ENCODE peak calls at places on chromosome X, in seven cellular contexts. Q is suprapubic skin, W is A549, L is uterus, A is tibial nerve, T is body of pancreas, D is GM12891. U is an unnamed sample.

GRCh38 chrX:116111934-116112595 is 58.5 kb upstream of the AGTR2 start:
- DNase-seq in Q (no peak), W (no peak), L (no peak), A (no peak), T (no peak), D (no peak), U (no peak)

GRCh38 chrX:12977761-12978204 is 2.9 kb downstream of the TMSB4X start:
- DNase-seq in Q (no peak), W (no peak), L (no peak), A (no peak), T (no peak), D (no peak), U (no peak)

GRCh38 chrX:27918799-27919198 is 62.5 kb downstream of the DCAF8L1 start:
- DNase-seq in Q (no peak), W (no peak), L (no peak), A (no peak), T (peak), D (no peak), U (no peak)

GRCh38 chrX:123859409-123859827 is 435 bp upstream of the XIAP start:
- DNase-seq in Q (no peak), W (no peak), L (peak), A (peak), T (no peak), D (no peak), U (no peak)

GRCh38 chrX:10486373-10486772 is 134.0 kb downstream of the MID1 start:
- DNase-seq in Q (no peak), W (no peak), L (peak), A (peak), T (no peak), D (no peak), U (peak)

GRCh38 chrX:150363561-150364346 is 637 bp downstream of the MAMLD1 start:
- DNase-seq in Q (no peak), W (peak), L (no peak), A (no peak), T (peak), D (no peak), U (no peak)

GRCh38 chrX:148600131-148600530 is 99.7 kb downstream of the AFF2 start:
- DNase-seq in Q (no peak), W (no peak), L (no peak), A (no peak), T (no peak), D (no peak), U (no peak)

GRCh38 chrX:17692709-17693346 is 44.5 kb upstream of the SCML1 start:
- DNase-seq in Q (no peak), W (no peak), L (no peak), A (no peak), T (no peak), D (no peak), U (no peak)

GRCh38 chrX:120308959-120309872 is 2.0 kb downstream of the TMEM255A start:
- DNase-seq in Q (no peak), W (peak), L (peak), A (peak), T (peak), D (no peak), U (peak)

GRCh38 chrX:155056471-155056870 is 14.5 kb downstream of the CMC4 start:
- DNase-seq in Q (no peak), W (no peak), L (no peak), A (no peak), T (no peak), D (no peak), U (no peak)

GRCh38 chrX:10381218-10381617 is 224.4 kb downstream of the CLCN4 start:
- DNase-seq in Q (no peak), W (no peak), L (no peak), A (no peak), T (no peak), D (no peak), U (no peak)

GRCh38 chrX:136497556-136498048 is at the start of gene HTATSF1:
- DNase-seq in Q (no peak), W (peak), L (no peak), A (no peak), T (no peak), D (no peak), U (peak)

GRCh38 chrX:81857192-81857591 is 655.3 kb downstream of the SH3BGRL start:
- DNase-seq in Q (no peak), W (no peak), L (no peak), A (no peak), T (no peak), D (no peak), U (no peak)

GRCh38 chrX:100819534-100819836 is 706 bp upstream of the CSTF2 start:
- DNase-seq in Q (no peak), W (no peak), L (peak), A (no peak), T (no peak), D (no peak), U (no peak)

GRCh38 chrX:135985123-135985973 is at the start of gene SLC9A6:
- DNase-seq in Q (peak), W (peak), L (peak), A (peak), T (peak), D (peak), U (peak)

GRCh38 chrX:136754641-136755040 is 26.1 kb downstream of the ARHGEF6 start:
- DNase-seq in Q (no peak), W (no peak), L (no peak), A (no peak), T (peak), D (no peak), U (peak)

GRCh38 chrX:83508006-83508405 is at the start of gene POU3F4:
- DNase-seq in Q (no peak), W (no peak), L (no peak), A (no peak), T (peak), D (no peak), U (no peak)

GRCh38 chrX:119067023-119067739 is 5.6 kb upstream of the CT47C1 start:
- DNase-seq in Q (no peak), W (peak), L (peak), A (peak), T (peak), D (no peak), U (no peak)

GRCh38 chrX:68832101-68832416 is 3.2 kb downstream of the EFNB1 start:
- DNase-seq in Q (peak), W (no peak), L (peak), A (no peak), T (peak), D (peak), U (no peak)

GRCh38 chrX:101957174-101957573 is 25.3 kb upstream of the ZMAT1 start:
- DNase-seq in Q (no peak), W (no peak), L (no peak), A (no peak), T (no peak), D (no peak), U (no peak)

GRCh38 chrX:68196939-68197791 is 236.1 kb downstream of the OPHN1 start:
- DNase-seq in Q (no peak), W (peak), L (peak), A (peak), T (peak), D (no peak), U (peak)

GRCh38 chrX:9785944-9786741 is at the start of gene SHROOM2:
- DNase-seq in Q (no peak), W (no peak), L (no peak), A (no peak), T (peak), D (no peak), U (no peak)

GRCh38 chrX:46957299-46957698 is 45.1 kb downstream of the JADE3 start:
- DNase-seq in Q (no peak), W (no peak), L (no peak), A (peak), T (no peak), D (no peak), U (no peak)

GRCh38 chrX:12153741-12154140 is 15.5 kb downstream of the FRMPD4 start:
- DNase-seq in Q (no peak), W (no peak), L (no peak), A (no peak), T (no peak), D (no peak), U (no peak)

GRCh38 chrX:151708821-151709220 is 7.0 kb upstream of the FATE1 start:
- DNase-seq in Q (no peak), W (no peak), L (no peak), A (no peak), T (no peak), D (no peak), U (peak)

GRCh38 chrX:23901065-23901464 is 6.7 kb downstream of the APOO start:
- DNase-seq in Q (no peak), W (peak), L (no peak), A (no peak), T (peak), D (no peak), U (no peak)

GRCh38 chrX:80879143-80879542 is 69.5 kb upstream of the BRWD3 start:
- DNase-seq in Q (no peak), W (no peak), L (no peak), A (peak), T (peak), D (no peak), U (no peak)

GRCh38 chrX:39762266-39762841 is 335.4 kb downstream of the BCOR start:
- DNase-seq in Q (no peak), W (no peak), L (no peak), A (no peak), T (no peak), D (no peak), U (no peak)

GRCh38 chrX:64850371-64851082 is 125.7 kb downstream of the ZC4H2 start:
- DNase-seq in Q (no peak), W (no peak), L (no peak), A (no peak), T (no peak), D (no peak), U (no peak)

GRCh38 chrX:12548746-12549145 is 242.5 kb upstream of the PRPS2 start:
- DNase-seq in Q (no peak), W (no peak), L (no peak), A (no peak), T (no peak), D (no peak), U (no peak)

GRCh38 chrX:136781180-136781797 is 557 bp upstream of the ARHGEF6 start:
- DNase-seq in Q (no peak), W (no peak), L (no peak), A (no peak), T (no peak), D (no peak), U (no peak)

GRCh38 chrX:149758068-149758714 is 15.7 kb upstream of the HSFX1 start:
- DNase-seq in Q (no peak), W (no peak), L (no peak), A (no peak), T (no peak), D (no peak), U (peak)

GRCh38 chrX:9394212-9394611 is 70.6 kb upstream of the TBL1X start:
- DNase-seq in Q (no peak), W (no peak), L (no peak), A (no peak), T (no peak), D (no peak), U (peak)

GRCh38 chrX:130118396-130118795 is 8.1 kb upstream of the ELF4 start:
- DNase-seq in Q (no peak), W (no peak), L (peak), A (no peak), T (no peak), D (no peak), U (no peak)

GRCh38 chrX:131843996-131844395 is 179.1 kb upstream of the STK26 start:
- DNase-seq in Q (no peak), W (no peak), L (no peak), A (no peak), T (no peak), D (no peak), U (no peak)

GRCh38 chrX:142084611-142085010 is 120.5 kb downstream of the MAGEC2 start:
- DNase-seq in Q (no peak), W (no peak), L (no peak), A (no peak), T (no peak), D (no peak), U (no peak)

GRCh38 chrX:153928846-153929245 is 2.8 kb upstream of the ARHGAP4 start:
- DNase-seq in Q (no peak), W (no peak), L (no peak), A (no peak), T (no peak), D (no peak), U (no peak)

GRCh38 chrX:153927686-153927935 is 1.5 kb upstream of the ARHGAP4 start:
- DNase-seq in Q (no peak), W (peak), L (no peak), A (no peak), T (no peak), D (no peak), U (no peak)

GRCh38 chrX:153929576-153929975 is 3.5 kb upstream of the ARHGAP4 start:
- DNase-seq in Q (no peak), W (no peak), L (no peak), A (no peak), T (no peak), D (no peak), U (no peak)

GRCh38 chrX:153926863-153927685 is 1.0 kb upstream of the ARHGAP4 start:
- DNase-seq in Q (no peak), W (no peak), L (no peak), A (peak), T (peak), D (peak), U (no peak)

DNA sequence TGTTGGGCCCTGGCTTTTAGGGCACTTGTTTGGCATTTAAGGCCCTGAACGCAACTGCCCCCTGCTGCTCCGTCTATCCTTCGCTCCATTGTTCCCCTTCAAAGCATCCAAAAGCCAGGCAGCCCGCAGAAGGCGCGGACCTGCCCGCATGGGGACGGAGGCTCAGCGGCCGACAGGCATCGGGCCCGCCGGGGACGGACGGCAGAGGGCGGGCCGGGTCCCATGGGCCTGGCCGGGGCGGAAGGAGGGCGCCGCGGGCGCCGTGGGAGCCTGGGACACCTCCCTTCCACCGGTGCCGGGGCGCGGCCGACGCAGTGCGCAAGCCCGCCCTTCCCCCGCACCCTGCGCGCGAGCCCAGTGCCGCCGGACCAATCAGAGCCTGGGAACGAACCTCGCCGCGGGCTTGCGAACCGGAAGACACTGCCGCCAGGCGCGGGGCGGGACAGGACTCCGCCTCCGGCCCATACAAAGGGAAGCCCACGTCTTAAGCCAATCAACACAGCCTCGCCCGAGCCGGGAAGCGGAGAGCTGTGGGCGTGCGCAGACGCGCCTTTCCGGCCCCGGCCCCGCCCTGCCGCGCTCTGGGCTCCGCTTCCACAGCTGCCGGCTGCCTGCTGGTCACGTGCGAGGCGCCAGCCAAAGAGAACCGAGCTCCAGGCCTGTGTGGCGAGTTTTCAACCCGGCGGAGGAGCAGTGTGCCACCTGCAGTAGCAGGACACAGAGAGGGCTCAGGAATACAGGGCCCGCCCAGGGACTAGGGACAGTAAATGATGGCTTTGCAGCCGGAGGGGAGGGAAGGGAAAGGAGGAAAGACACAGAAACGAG is 2.1 kb upstream of the ARHGAP4 start:
- DNase-seq in Q (peak), W (peak), L (peak), A (peak), T (peak), D (peak), U (peak)
- TF ChIP-seq POLR2A in Q (peak), W (peak), L (peak), A (peak), T (peak), D (peak), U (no peak)

GRCh38 chrX:44542567-44543325 is at the start of gene FUNDC1:
- DNase-seq in Q (peak), W (peak), L (peak), A (peak), T (peak), D (peak), U (peak)
- TF ChIP-seq POLR2A in Q (peak), W (peak), L (peak), A (no peak), T (peak), D (peak), U (no peak)

GRCh38 chrX:49269010-49269767 is 404 bp upstream of the PPP1R3F start:
- DNase-seq in Q (peak), W (peak), L (peak), A (peak), T (peak), D (peak), U (peak)
- TF ChIP-seq POLR2A in Q (no peak), W (peak), L (peak), A (peak), T (no peak), D (peak), U (no peak)

GRCh38 chrX:109732780-109733657 is at the start of gene ACSL4:
- DNase-seq in Q (peak), W (peak), L (peak), A (peak), T (peak), D (peak), U (peak)
- TF ChIP-seq POLR2A in Q (peak), W (no peak), L (peak), A (peak), T (peak), D (peak), U (no peak)

DNA sequence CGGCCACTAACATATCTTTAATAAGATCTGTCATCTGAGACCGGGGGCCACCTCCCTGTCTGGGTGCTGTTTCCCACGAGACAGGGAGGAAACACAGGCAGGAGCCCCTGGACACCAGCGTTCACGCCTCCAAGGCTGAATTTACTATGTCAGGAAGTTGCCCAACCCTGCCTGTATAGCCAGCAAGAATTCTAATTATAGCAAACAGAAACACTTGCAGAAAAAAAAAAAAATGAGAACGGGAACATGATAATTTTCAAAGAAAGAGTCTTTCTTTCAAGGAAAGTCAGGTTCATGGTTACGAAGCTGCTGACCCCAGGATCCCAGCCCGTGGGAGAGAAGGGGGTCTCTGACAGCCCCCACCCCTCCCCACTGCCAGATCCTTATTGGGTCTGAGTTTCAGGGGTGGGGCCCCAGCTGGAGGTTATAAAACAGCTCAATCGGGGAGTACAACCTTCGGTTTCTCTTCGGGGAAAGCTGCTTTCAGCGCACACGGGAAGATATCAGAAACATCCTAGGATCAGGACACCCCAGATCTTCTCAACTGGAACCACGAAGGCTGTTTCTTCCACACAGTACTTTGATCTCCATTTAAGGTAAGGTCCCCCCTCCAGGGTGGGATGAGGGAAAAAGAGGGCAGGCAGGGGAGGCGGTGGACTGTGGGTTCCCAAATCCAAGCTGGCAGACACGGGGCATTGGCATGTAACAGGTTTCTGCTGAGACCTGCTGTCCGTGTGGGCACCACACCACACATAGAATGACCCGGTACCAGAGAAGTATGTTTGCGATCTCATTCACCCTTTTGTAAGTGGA is at the start of gene IL3RA:
- DNase-seq in Q (no peak), W (no peak), L (peak), A (peak), T (peak), D (no peak), U (peak)
- TF ChIP-seq POLR2A in Q (no peak), W (no peak), L (no peak), A (no peak), T (no peak), D (peak), U (no peak)